ENCODE peak calls at places on chromosomes 16 and 17, in eight cellular contexts. One of them, this sample, is unnamed.

GRCh38 chr17:77374170-77374936 is 233.6 kb downstream of the SEC14L1 start:
- DNase-seq in prostate gland: peak; percentile 67
- DNase-seq in esophagus squamous epithelium: no peak
- DNase-seq in right lobe of liver: peak; percentile 88
- DNase-seq in stomach: peak; percentile 87
- DNase-seq in A549: no peak
- DNase-seq in H54: no peak
- DNase-seq in heart left ventricle: peak; percentile 91
- DNase-seq in this sample: peak; percentile 79

GRCh38 chr17:73227944-73228343 is 33.7 kb downstream of the CPSF4L start:
- DNase-seq in prostate gland: no peak
- DNase-seq in esophagus squamous epithelium: no peak
- DNase-seq in right lobe of liver: no peak
- DNase-seq in stomach: no peak
- DNase-seq in A549: no peak
- DNase-seq in H54: no peak
- DNase-seq in heart left ventricle: no peak
- DNase-seq in this sample: no peak

GRCh38 chr16:75801307-75801706 is 75.0 kb upstream of the CPHXL start:
- DNase-seq in prostate gland: no peak
- DNase-seq in esophagus squamous epithelium: no peak
- DNase-seq in right lobe of liver: no peak
- DNase-seq in stomach: no peak
- DNase-seq in A549: no peak
- DNase-seq in H54: no peak
- DNase-seq in heart left ventricle: no peak
- DNase-seq in this sample: no peak

GRCh38 chr17:9768381-9768934 is 22.9 kb downstream of the DHRS7C start:
- DNase-seq in prostate gland: no peak
- DNase-seq in esophagus squamous epithelium: no peak
- DNase-seq in right lobe of liver: no peak
- DNase-seq in stomach: no peak
- DNase-seq in A549: peak; percentile 55
- DNase-seq in H54: peak; percentile 36
- DNase-seq in heart left ventricle: no peak
- DNase-seq in this sample: no peak

GRCh38 chr16:56332464-56333079 is 92.8 kb downstream of the AMFR start:
- DNase-seq in prostate gland: no peak
- DNase-seq in esophagus squamous epithelium: no peak
- DNase-seq in right lobe of liver: peak; percentile 85
- DNase-seq in stomach: peak; percentile 68
- DNase-seq in A549: peak; percentile 79
- DNase-seq in H54: peak; percentile 92
- DNase-seq in heart left ventricle: peak; percentile 79
- DNase-seq in this sample: peak; percentile 54

GRCh38 chr17:62094175-62094574 is 29.1 kb upstream of the MED13 start:
- DNase-seq in prostate gland: no peak
- DNase-seq in esophagus squamous epithelium: no peak
- DNase-seq in right lobe of liver: no peak
- DNase-seq in stomach: no peak
- DNase-seq in A549: no peak
- DNase-seq in H54: no peak
- DNase-seq in heart left ventricle: no peak
- DNase-seq in this sample: no peak

GRCh38 chr16:66207864-66208226 is 158.6 kb upstream of the CDH5 start:
- DNase-seq in prostate gland: no peak
- DNase-seq in esophagus squamous epithelium: no peak
- DNase-seq in right lobe of liver: no peak
- DNase-seq in stomach: no peak
- DNase-seq in A549: no peak
- DNase-seq in H54: no peak
- DNase-seq in heart left ventricle: no peak
- DNase-seq in this sample: no peak

GRCh38 chr16:11587643-11588247 is 1.0 kb upstream of the LITAF start:
- DNase-seq in prostate gland: no peak
- DNase-seq in esophagus squamous epithelium: no peak
- DNase-seq in right lobe of liver: peak; percentile 51
- DNase-seq in stomach: no peak
- DNase-seq in A549: no peak
- DNase-seq in H54: no peak
- DNase-seq in heart left ventricle: no peak
- DNase-seq in this sample: no peak

GRCh38 chr17:42928714-42929496 is 28.3 kb downstream of the G6PC1 start:
- DNase-seq in prostate gland: peak; percentile 15
- DNase-seq in esophagus squamous epithelium: no peak
- DNase-seq in right lobe of liver: no peak
- DNase-seq in stomach: peak; percentile 36
- DNase-seq in A549: peak; percentile 95
- DNase-seq in H54: peak; percentile 66
- DNase-seq in heart left ventricle: no peak
- DNase-seq in this sample: peak; percentile 53

DNA sequence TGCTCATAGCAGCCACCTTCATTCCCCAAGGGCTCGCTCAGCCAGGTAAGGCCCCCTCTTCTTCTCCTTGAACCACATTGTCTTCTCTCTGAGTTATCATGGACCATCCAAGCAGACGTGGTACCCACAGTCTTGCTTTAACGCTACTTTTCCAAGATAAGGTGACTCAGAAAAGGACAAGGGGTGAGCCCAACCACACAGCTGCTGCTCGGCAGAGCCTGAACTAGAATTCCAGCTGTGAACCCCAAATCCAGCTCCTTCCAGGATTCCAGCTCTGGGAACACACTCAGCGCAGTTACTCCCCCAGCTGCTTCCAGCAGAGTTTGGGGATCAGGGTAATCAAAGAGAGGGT is 272 bp downstream of the CCL2 start:
- DNase-seq in prostate gland: no peak
- DNase-seq in esophagus squamous epithelium: no peak
- DNase-seq in right lobe of liver: no peak
- DNase-seq in stomach: no peak
- DNase-seq in A549: no peak
- DNase-seq in H54: no peak
- DNase-seq in heart left ventricle: no peak
- DNase-seq in this sample: no peak
- TF ChIP-seq POLR2A in prostate gland: no peak
- TF ChIP-seq POLR2A in esophagus squamous epithelium: no peak
- TF ChIP-seq POLR2A in right lobe of liver: no peak
- TF ChIP-seq POLR2A in stomach: no peak
- TF ChIP-seq POLR2A in A549: no peak
- TF ChIP-seq POLR2A in H54: no peak
- TF ChIP-seq POLR2A in heart left ventricle: no peak
- TF ChIP-seq POLR2A in this sample: no peak

GRCh38 chr17:75827291-75828050 is 16.7 kb downstream of the UNC13D start:
- DNase-seq in prostate gland: peak; percentile 25
- DNase-seq in esophagus squamous epithelium: no peak
- DNase-seq in right lobe of liver: no peak
- DNase-seq in stomach: peak; percentile 62
- DNase-seq in A549: peak; percentile 92
- DNase-seq in H54: peak; percentile 74
- DNase-seq in heart left ventricle: peak; percentile 88
- DNase-seq in this sample: peak; percentile 94
- TF ChIP-seq POLR2A in prostate gland: no peak
- TF ChIP-seq POLR2A in esophagus squamous epithelium: no peak
- TF ChIP-seq POLR2A in right lobe of liver: no peak
- TF ChIP-seq POLR2A in stomach: no peak
- TF ChIP-seq POLR2A in A549: no peak
- TF ChIP-seq POLR2A in H54: no peak
- TF ChIP-seq POLR2A in heart left ventricle: no peak
- TF ChIP-seq POLR2A in this sample: no peak

DNA sequence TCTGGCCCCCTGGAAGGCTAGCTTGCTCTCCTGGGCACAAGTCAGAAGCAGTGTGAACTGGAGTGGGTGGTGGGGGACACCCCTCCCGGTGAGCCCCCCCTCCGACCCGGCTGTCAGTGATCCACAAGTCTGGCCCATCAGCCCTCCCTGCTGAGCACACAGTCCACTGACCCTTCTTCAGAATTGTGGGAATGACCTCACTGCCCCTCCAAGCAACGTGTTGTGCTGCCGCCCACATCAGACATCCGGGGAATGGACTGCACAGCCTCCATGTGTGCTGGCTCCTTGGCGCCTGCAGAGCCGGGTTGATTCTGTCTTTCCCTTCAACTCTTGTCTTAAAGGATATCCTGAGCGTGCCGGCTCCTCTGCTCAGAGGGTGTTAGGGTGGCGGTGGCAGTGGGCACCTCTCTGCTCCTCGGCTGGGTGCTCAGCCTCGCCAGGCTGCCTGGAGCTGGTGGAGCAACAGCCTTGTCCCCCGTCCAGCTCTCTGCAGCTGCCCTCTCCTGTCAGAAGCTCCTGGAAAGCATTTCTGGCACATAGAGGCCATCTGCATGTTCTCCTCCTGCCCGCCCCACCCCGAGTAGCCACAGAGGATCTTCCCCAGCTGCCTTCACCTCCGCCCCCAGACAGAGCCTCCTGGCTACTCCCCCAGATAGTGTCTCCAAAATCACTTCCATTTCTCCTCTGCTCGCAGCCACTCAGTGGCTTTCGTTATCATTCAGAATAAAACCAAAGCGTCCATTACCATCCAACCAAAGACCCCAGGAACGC is 19.8 kb downstream of the NPTX1 start:
- DNase-seq in prostate gland: no peak
- DNase-seq in esophagus squamous epithelium: no peak
- DNase-seq in right lobe of liver: no peak
- DNase-seq in stomach: no peak
- DNase-seq in A549: no peak
- DNase-seq in H54: no peak
- DNase-seq in heart left ventricle: no peak
- DNase-seq in this sample: no peak
- TF ChIP-seq POLR2A in prostate gland: no peak
- TF ChIP-seq POLR2A in esophagus squamous epithelium: no peak
- TF ChIP-seq POLR2A in right lobe of liver: no peak
- TF ChIP-seq POLR2A in stomach: no peak
- TF ChIP-seq POLR2A in A549: no peak
- TF ChIP-seq POLR2A in H54: no peak
- TF ChIP-seq POLR2A in heart left ventricle: no peak
- TF ChIP-seq POLR2A in this sample: no peak

DNA sequence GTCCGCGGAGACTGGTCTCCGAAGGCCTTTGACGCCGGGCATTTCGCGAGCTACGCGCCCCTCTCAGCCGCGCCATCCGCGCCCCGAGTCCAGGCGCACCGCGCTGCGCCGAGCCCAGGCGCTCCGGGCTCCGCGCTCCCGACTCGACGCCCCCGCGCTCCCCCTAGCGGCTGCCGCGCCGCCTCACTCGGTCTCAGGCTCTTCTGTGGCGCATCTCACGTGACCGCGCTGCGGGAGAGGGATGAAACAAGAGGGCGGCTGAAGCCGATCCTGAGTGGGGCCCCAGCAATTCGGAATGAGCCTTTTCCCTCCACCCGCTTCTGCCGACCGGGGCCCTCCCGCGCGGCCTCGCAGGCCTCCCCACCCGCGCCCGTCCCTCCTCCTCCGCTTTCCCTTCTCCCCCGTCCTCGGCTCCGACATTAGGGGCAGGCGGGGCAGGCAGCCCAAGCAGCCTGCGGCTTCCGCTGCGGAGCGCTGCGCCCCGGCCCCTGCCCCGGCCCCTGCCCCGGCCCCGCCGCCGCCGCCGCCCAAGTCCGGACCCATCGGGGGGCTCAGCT is 42.5 kb upstream of the AMZ2 start:
- DNase-seq in prostate gland: peak; percentile 93
- DNase-seq in esophagus squamous epithelium: peak; percentile 64
- DNase-seq in right lobe of liver: peak; percentile 94
- DNase-seq in stomach: peak; percentile 92
- DNase-seq in A549: peak; percentile 91
- DNase-seq in H54: peak; percentile 96
- DNase-seq in heart left ventricle: peak; percentile 97
- DNase-seq in this sample: peak; percentile 98
- TF ChIP-seq POLR2A in prostate gland: peak; percentile 87
- TF ChIP-seq POLR2A in esophagus squamous epithelium: peak; percentile 95
- TF ChIP-seq POLR2A in right lobe of liver: peak; percentile 68
- TF ChIP-seq POLR2A in stomach: no peak
- TF ChIP-seq POLR2A in A549: peak; percentile 71
- TF ChIP-seq POLR2A in H54: peak; percentile 45
- TF ChIP-seq POLR2A in heart left ventricle: no peak
- TF ChIP-seq POLR2A in this sample: peak; percentile 46

DNA sequence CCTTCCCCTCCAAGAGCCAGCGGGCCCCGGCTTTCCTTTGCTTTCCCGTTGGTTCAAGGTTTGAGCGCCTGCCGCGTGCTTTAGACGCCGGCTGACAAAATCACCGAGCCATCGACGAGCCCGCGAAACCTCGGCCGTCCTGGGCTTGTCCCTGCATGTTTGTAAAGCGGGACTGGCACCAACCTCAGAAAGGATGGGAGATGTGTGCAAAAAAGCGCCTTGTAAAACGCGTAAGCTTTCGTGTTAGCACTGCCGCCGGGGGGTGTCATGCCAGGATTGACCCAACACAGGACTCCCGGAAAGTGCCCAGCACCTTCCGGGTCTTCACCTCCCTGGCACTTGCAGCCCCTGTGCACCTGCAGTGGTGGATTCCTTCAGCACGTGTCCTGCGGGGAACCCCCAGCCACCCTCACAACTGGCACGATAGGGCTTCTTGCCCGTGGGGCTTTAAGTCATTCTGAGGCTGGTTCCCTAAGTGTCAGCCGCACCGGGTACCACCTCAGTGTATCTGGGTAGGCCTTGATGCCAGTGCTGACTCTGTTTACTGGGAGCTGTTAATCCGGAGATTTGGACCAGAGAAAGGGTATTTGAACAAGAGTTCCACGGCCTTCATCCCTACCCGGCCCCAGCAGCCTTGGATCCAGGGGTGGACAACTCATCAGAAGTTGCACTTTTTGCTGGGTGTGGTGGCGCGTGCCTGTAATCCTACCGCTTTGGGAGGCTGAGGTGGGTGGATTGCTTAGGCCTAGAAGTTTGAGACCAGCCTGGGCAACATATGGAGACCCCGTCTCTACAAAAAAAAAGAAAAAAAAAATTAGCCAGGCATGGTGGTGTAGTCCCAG is 817 bp downstream of the NDUFAF8 start:
- DNase-seq in prostate gland: no peak
- DNase-seq in esophagus squamous epithelium: no peak
- DNase-seq in right lobe of liver: no peak
- DNase-seq in stomach: no peak
- DNase-seq in A549: peak; percentile 60
- DNase-seq in H54: no peak
- DNase-seq in heart left ventricle: no peak
- DNase-seq in this sample: no peak
- TF ChIP-seq POLR2A in prostate gland: no peak
- TF ChIP-seq POLR2A in esophagus squamous epithelium: no peak
- TF ChIP-seq POLR2A in right lobe of liver: no peak
- TF ChIP-seq POLR2A in stomach: no peak
- TF ChIP-seq POLR2A in A549: no peak
- TF ChIP-seq POLR2A in H54: no peak
- TF ChIP-seq POLR2A in heart left ventricle: no peak
- TF ChIP-seq POLR2A in this sample: no peak

This sample was measured in lower leg skin.